ENCODE peak calls at places on chromosomes 7 and 10, in nine cellular contexts. C is GM23248; Z is cardiac muscle cell; J is IMR-90; P is RWPE2; S is kidney; B is CD8-positive, alpha-beta memory T cell; F is WERI-Rb-1; R is left lung. Q is an unnamed sample.
A peak's percentile ranks its signal among the peaks of the same experiment; 100 is the strongest.

GRCh38 chr7:2523941-2524807 is 4.6 kb downstream of the LFNG start:
- DNase-seq in J (peak; percentile 41), F (no peak), Z (peak; percentile 58), P (no peak), R (peak; percentile 94), B (no peak), C (peak; percentile 61), S (peak; percentile 96), Q (peak; percentile 90)

GRCh38 chr10:44470779-44471178 is 85.9 kb upstream of the CXCL12 start:
- DNase-seq in J (no peak), R (no peak), F (no peak), B (no peak), Z (peak; percentile 40), C (peak; percentile 9), S (no peak), P (no peak), Q (no peak)

GRCh38 chr10:42939685-42940366 is 137.0 kb upstream of the RET start:
- DNase-seq in B (no peak), J (no peak), P (no peak), S (peak; percentile 38), C (no peak), F (no peak), R (peak; percentile 43), Z (no peak), Q (no peak)

GRCh38 chr10:24349379-24350110 is 140.6 kb downstream of the KIAA1217 start:
- DNase-seq in J (peak; percentile 85), S (no peak), P (no peak), C (peak; percentile 59), Z (peak; percentile 41), R (no peak), B (no peak), F (no peak), Q (no peak)

GRCh38 chr7:45217358-45217757 is 59.8 kb downstream of the RAMP3 start:
- DNase-seq in S (no peak), R (no peak), Z (peak; percentile 8), P (no peak), J (no peak), F (peak; percentile 71), C (no peak), B (no peak), Q (no peak)

GRCh38 chr10:59240581-59241183 is 64.2 kb downstream of the PHYHIPL start:
- DNase-seq in C (peak; percentile 72), S (no peak), P (no peak), J (peak; percentile 55), B (no peak), R (no peak), Z (peak; percentile 67), F (no peak), Q (no peak)

GRCh38 chr10:86960003-86960862 is 1.8 kb downstream of the SNCG start:
- DNase-seq in J (peak; percentile 65), R (no peak), F (peak; percentile 77), Z (peak; percentile 81), B (peak; percentile 42), C (peak; percentile 84), S (peak; percentile 76), P (no peak), Q (peak; percentile 88)

GRCh38 chr7:82154728-82155127 is 288.8 kb downstream of the CACNA2D1 start:
- DNase-seq in F (no peak), B (no peak), P (no peak), Z (no peak), J (no peak), C (no peak), S (no peak), R (no peak), Q (no peak)

GRCh38 chr10:33055636-33056035 is 97.6 kb upstream of the ITGB1 start:
- DNase-seq in C (peak; percentile 63), S (no peak), B (no peak), Z (peak; percentile 64), F (no peak), R (no peak), P (no peak), J (peak; percentile 51), Q (no peak)

GRCh38 chr7:151381333-151382078 is 28.3 kb downstream of the WDR86 start:
- DNase-seq in J (no peak), B (peak; percentile 73), S (peak; percentile 72), Z (peak; percentile 21), F (peak; percentile 25), R (peak; percentile 76), C (peak; percentile 22), P (no peak), Q (no peak)

GRCh38 chr10:116444527-116445142 is 17.0 kb downstream of the PNLIPRP3 start:
- DNase-seq in S (no peak), P (no peak), J (peak; percentile 31), Z (peak; percentile 40), B (no peak), R (no peak), C (peak; percentile 55), F (peak; percentile 25), Q (no peak)

GRCh38 chr10:57145548-57145947 is 784.5 kb upstream of the ZWINT start:
- DNase-seq in B (no peak), C (no peak), P (no peak), R (no peak), J (no peak), F (no peak), Z (no peak), S (no peak), Q (no peak)

GRCh38 chr7:157978766-157979165 is 608.9 kb downstream of the PTPRN2 start:
- DNase-seq in P (peak; percentile 50), Z (no peak), J (no peak), C (no peak), S (peak; percentile 61), R (no peak), F (no peak), B (no peak), Q (no peak)

DNA sequence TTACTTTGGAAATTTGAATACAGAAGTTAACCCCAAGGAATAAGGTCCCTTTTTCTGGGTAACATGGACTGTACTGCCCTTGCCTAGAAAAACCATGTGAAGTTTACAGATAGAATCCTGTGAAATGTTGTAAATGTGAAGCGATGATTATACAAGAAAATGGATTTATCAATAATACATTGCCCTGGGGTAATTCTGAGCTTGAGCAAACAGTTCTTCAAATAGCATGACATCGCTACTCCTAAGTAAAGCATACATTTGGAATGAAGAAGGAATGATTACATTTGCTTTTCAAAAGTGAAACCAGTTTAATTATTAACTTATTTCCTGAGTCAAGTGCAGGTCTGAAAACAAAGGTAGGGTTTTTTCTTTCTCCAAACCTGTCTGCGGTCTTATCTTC is 43.3 kb upstream of the FZD8 start:
- DNase-seq in C (no peak), Z (no peak), S (no peak), R (no peak), F (no peak), P (no peak), J (no peak), B (no peak), Q (no peak)
- H3K4me3 ChIP-seq in C (no peak overlapping the region), Z (no peak overlapping the region), S (peak overlapping the region; percentile 54), R (no peak overlapping the region), F (no peak overlapping the region), P (no peak overlapping the region), J (no peak overlapping the region), B (no peak overlapping the region), Q (no peak overlapping the region)

GRCh38 chr7:129825005-129825553 is 127.7 kb downstream of the UBE2H start:
- DNase-seq in B (peak; percentile 6), S (peak; percentile 91), P (peak; percentile 87), J (no peak), Z (peak; percentile 31), C (peak; percentile 69), F (peak; percentile 95), R (peak; percentile 93), Q (peak; percentile 91)

GRCh38 chr7:129821476-129821875 is 131.3 kb downstream of the UBE2H start:
- DNase-seq in S (no peak), P (no peak), B (no peak), R (no peak), F (no peak), Z (no peak), J (no peak), C (no peak), Q (no peak)

GRCh38 chr7:129827467-129827990 is 125.2 kb downstream of the UBE2H start:
- DNase-seq in B (no peak), S (no peak), P (no peak), F (no peak), Z (no peak), J (no peak), C (no peak), R (no peak), Q (peak; percentile 69)

GRCh38 chr7:129825554-129826267 is 127.0 kb downstream of the UBE2H start:
- DNase-seq in S (peak; percentile 96), F (peak; percentile 91), Z (peak; percentile 71), R (peak; percentile 100), C (peak; percentile 89), J (peak; percentile 43), P (peak; percentile 87), B (peak; percentile 76), Q (peak; percentile 91)

DNA sequence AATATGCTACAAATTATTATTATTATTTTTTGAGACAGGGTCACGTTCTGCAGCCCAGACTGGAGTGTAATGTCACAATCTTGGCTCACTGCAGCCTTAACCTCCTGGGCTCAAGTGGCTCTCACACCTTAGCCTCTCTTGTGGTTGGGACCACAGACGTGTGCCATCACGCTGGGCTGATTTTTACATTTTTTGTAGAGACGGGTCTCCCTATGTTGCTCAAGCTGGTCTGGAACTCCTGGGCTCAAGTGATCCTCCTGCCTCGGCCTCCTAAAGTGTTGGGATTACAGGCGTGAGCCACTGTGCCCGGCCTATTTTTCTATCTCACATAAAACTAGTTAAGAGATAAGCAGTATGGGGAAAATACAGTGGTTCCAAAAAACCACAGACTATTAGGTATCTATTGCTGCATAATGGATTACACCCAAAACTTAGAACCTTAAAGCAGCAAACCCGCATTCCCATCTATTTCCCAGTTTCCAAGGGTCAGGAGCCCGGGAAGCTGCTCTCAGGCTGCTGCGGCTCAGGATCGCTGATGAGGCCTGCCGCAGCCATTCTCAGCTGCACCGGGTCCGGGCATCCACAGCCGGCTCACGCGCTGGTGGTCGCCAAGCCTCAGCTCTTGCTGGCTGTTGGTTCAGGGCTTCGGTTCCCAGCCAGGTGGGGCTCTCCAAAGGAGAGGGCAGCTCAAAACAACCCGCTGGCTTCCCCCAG is 128.3 kb downstream of the UBE2H start:
- DNase-seq in B (no peak), R (no peak), P (no peak), F (no peak), S (no peak), Z (no peak), C (no peak), J (no peak), Q (no peak)
- H3K27ac ChIP-seq in B (no peak overlapping the region), R (no peak overlapping the region), P (peak overlapping the region; percentile 77), F (peak overlapping the region; percentile 87), S (no peak overlapping the region), Z (no peak overlapping the region), C (no peak overlapping the region), J (no peak overlapping the region), Q (no peak overlapping the region)

DNA sequence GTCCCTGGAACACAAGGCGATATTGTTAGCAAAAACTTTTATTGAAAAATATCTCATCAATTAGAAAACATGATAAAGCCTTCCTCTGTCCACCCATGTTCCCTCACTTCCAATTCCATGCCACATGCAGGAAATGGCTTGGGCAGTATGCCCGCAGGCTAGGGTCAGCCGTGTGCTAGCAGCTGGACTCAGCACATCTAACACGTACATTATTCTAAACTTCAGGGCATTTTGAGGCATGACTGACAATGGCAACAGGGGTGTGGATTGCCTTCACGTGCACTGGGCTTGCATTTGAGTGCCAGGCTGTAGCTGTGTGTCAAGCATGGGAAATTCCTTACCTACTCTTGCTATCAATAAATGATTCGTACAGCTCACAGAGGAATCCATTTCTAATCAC is 642.1 kb downstream of the INHBA start:
- DNase-seq in B (no peak), Z (no peak), P (no peak), S (no peak), J (no peak), R (no peak), F (no peak), C (no peak), Q (no peak)
- H3K9me3 ChIP-seq in B (no peaks in the 10 kb centered on the region), Z (no peaks in the 10 kb centered on the region), P (peaks cover 10% of the 10 kb centered on the region), S (no peaks in the 10 kb centered on the region), J (no peaks in the 10 kb centered on the region), R (peaks cover 11% of the 10 kb centered on the region), F (no peaks in the 10 kb centered on the region), C (no peaks in the 10 kb centered on the region), Q (no peaks in the 10 kb centered on the region)

GRCh38 chr7:31110331-31111108 is 58.4 kb downstream of the ADCYAP1R1 start:
- DNase-seq in R (no peak), J (no peak), B (no peak), Z (no peak), C (no peak), S (no peak), P (no peak), F (no peak), Q (no peak)
- H3K4me3 ChIP-seq in R (no peak overlapping the region), J (no peak overlapping the region), B (no peak overlapping the region), Z (no peak overlapping the region), C (no peak overlapping the region), S (no peak overlapping the region), P (no peak overlapping the region), F (no peak overlapping the region), Q (no peak overlapping the region)

Q was measured in aorta.